ENCODE peak calls at places on chromosomes 1 and 21, in six cellular contexts. F, S, X, J, I and P are unnamed samples.
A peak's percentile ranks its signal among the peaks of the same experiment; 100 is the strongest.

GRCh38 chr1:46152021-46152420 is 19.6 kb upstream of the PIK3R3 start:
- DNase-seq in F (no peak), S (no peak), X (peak; percentile 31), J (no peak), I (no peak), P (no peak)

GRCh38 chr21:43646550-43647260 is 12.6 kb downstream of the HSF2BP start:
- DNase-seq in F (peak; percentile 55), S (peak; percentile 92), X (peak; percentile 95), J (peak; percentile 66), I (peak; percentile 96), P (peak; percentile 82)

GRCh38 chr1:8417625-8418024 is 99.7 kb downstream of the SLC45A1 start:
- DNase-seq in F (no peak), S (no peak), X (no peak), J (no peak), I (no peak), P (no peak)

GRCh38 chr21:15445327-15445726 is 284.5 kb upstream of the USP25 start:
- DNase-seq in F (no peak), S (no peak), X (no peak), J (no peak), I (no peak), P (peak; percentile 33)

GRCh38 chr1:51818487-51818886 is 60.0 kb downstream of the NRDC start:
- DNase-seq in F (no peak), S (no peak), X (no peak), J (no peak), I (no peak), P (no peak)

GRCh38 chr1:167720965-167721616 is 691 bp upstream of the MPZL1 start:
- DNase-seq in F (no peak), S (peak; percentile 58), X (peak; percentile 68), J (no peak), I (no peak), P (peak; percentile 28)

GRCh38 chr1:17370618-17371017 is 1.4 kb upstream of the PADI6 start:
- DNase-seq in F (no peak), S (no peak), X (peak; percentile 61), J (no peak), I (no peak), P (no peak)

GRCh38 chr1:160460683-160461287 is 60.4 kb downstream of the VANGL2 start:
- DNase-seq in F (no peak), S (no peak), X (no peak), J (no peak), I (no peak), P (no peak)

GRCh38 chr21:35624896-35625295 is 435.4 kb downstream of the SETD4 start:
- DNase-seq in F (no peak), S (no peak), X (no peak), J (no peak), I (no peak), P (no peak)

GRCh38 chr1:30171956-30172694 is 551.3 kb downstream of the MATN1 start:
- DNase-seq in F (no peak), S (no peak), X (no peak), J (no peak), I (no peak), P (no peak)

GRCh38 chr1:15058261-15058660 is 95.3 kb upstream of the TMEM51 start:
- DNase-seq in F (no peak), S (no peak), X (no peak), J (no peak), I (no peak), P (no peak)

GRCh38 chr1:201245082-201245481 is 38.2 kb upstream of the PKP1 start:
- DNase-seq in F (no peak), S (no peak), X (no peak), J (no peak), I (no peak), P (no peak)

GRCh38 chr1:94693029-94693428 is 127.1 kb upstream of the SLC44A3 start:
- DNase-seq in F (no peak), S (no peak), X (no peak), J (no peak), I (no peak), P (no peak)

GRCh38 chr21:41861987-41862386 is 17.2 kb downstream of the PRDM15 start:
- DNase-seq in F (peak; percentile 74), S (no peak), X (no peak), J (no peak), I (no peak), P (no peak)

GRCh38 chr1:182809414-182809957 is 19.9 kb downstream of the NPL start:
- DNase-seq in F (no peak), S (no peak), X (peak; percentile 44), J (no peak), I (no peak), P (no peak)

GRCh38 chr1:12578860-12579422 is 39.1 kb downstream of the DHRS3 start:
- DNase-seq in F (no peak), S (no peak), X (no peak), J (no peak), I (no peak), P (no peak)

GRCh38 chr1:31669786-31670582 is 25.3 kb upstream of the PEF1 start:
- DNase-seq in F (no peak), S (peak; percentile 85), X (peak; percentile 83), J (no peak), I (peak; percentile 91), P (no peak)

GRCh38 chr21:44987301-44987885 is 47.6 kb downstream of the SLX9 start:
- DNase-seq in F (no peak), S (peak; percentile 32), X (no peak), J (no peak), I (no peak), P (no peak)

GRCh38 chr1:5691795-5692517 is 300.3 kb downstream of the NPHP4 start:
- DNase-seq in F (no peak), S (no peak), X (no peak), J (no peak), I (no peak), P (no peak)

GRCh38 chr1:77170687-77171086 is 48.5 kb downstream of the PIGK start:
- DNase-seq in F (no peak), S (no peak), X (no peak), J (no peak), I (no peak), P (no peak)

GRCh38 chr1:54365847-54366246 is 40.3 kb downstream of the SSBP3 start:
- DNase-seq in F (no peak), S (no peak), X (no peak), J (no peak), I (no peak), P (no peak)

DNA sequence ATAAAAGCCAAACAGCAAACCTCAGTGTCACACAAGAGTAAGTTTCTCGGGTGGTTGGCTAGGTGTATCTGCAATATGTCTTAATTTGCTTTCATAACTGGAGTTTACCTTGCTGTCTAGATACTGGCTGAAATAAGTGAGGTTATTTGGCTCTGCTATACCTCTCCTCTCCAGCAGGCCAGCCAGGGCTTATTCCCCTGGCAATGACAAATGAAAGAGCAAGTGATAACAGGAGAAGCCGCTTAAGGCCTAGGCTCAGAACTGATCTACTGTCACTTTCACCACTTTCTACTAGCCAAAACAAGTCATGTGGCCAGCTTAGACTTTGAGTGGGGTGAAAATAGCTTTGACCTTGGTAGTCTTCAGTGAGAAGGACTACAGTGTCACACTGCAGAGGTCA is 4.8 kb upstream of the RPE65 start:
- DNase-seq in F (no peak), S (no peak), X (peak; percentile 28), J (no peak), I (no peak), P (no peak)
- TF ChIP-seq CTCF in F (no peak), S (no peak), X (peak; percentile 23), J (no peak), I (no peak), P (no peak)

GRCh38 chr1:239233626-239234025 is 152.7 kb upstream of the CHRM3 start:
- DNase-seq in F (no peak), S (no peak), X (peak; percentile 25), J (no peak), I (no peak), P (no peak)

GRCh38 chr1:239240736-239241135 is 145.6 kb upstream of the CHRM3 start:
- DNase-seq in F (no peak), S (no peak), X (no peak), J (no peak), I (no peak), P (no peak)

GRCh38 chr1:239242404-239242803 is 144.0 kb upstream of the CHRM3 start:
- DNase-seq in F (no peak), S (no peak), X (no peak), J (no peak), I (no peak), P (no peak)

GRCh38 chr1:239239529-239239928 is 146.8 kb upstream of the CHRM3 start:
- DNase-seq in F (no peak), S (no peak), X (no peak), J (no peak), I (no peak), P (no peak)

GRCh38 chr1:239237912-239238311 is 148.5 kb upstream of the CHRM3 start:
- DNase-seq in F (no peak), S (no peak), X (no peak), J (no peak), I (no peak), P (no peak)
- TF ChIP-seq CTCF in F (no peak), S (no peak), X (no peak), J (no peak), I (no peak), P (no peak)

DNA sequence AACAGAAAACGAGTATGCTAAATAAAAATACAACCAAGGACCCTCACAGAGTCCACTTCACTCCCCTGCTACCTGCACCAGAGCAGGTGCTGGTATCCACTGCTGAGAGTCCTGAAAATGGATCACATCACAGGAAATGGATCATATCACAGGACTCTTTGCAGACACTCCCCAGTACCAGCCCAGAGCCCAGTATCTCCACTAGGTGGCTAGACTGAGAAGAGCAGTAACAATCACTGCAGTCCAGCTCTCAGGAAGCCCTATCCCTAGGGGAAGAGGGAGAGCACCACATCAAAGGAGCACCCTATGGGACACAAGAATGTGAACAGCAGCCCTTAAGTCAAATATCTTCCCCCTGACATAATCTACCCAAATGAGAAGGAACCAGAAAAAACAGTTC is 28.0 kb downstream of the AGBL4 start:
- DNase-seq in F (no peak), S (no peak), X (peak; percentile 1), J (no peak), I (no peak), P (no peak)
- TF ChIP-seq CTCF in F (no peak), S (no peak), X (no peak), J (no peak), I (no peak), P (no peak)

GRCh38 chr1:222105861-222106260 is 364.0 kb upstream of the DUSP10 start:
- DNase-seq in F (no peak), S (no peak), X (no peak), J (no peak), I (no peak), P (no peak)

GRCh38 chr1:222106369-222106768 is 364.5 kb upstream of the DUSP10 start:
- DNase-seq in F (no peak), S (no peak), X (no peak), J (no peak), I (no peak), P (no peak)

GRCh38 chr1:222104097-222104496 is 362.2 kb upstream of the DUSP10 start:
- DNase-seq in F (no peak), S (no peak), X (no peak), J (no peak), I (no peak), P (no peak)

GRCh38 chr1:222104661-222105392 is 362.9 kb upstream of the DUSP10 start:
- DNase-seq in F (no peak), S (no peak), X (no peak), J (no peak), I (no peak), P (no peak)

DNA sequence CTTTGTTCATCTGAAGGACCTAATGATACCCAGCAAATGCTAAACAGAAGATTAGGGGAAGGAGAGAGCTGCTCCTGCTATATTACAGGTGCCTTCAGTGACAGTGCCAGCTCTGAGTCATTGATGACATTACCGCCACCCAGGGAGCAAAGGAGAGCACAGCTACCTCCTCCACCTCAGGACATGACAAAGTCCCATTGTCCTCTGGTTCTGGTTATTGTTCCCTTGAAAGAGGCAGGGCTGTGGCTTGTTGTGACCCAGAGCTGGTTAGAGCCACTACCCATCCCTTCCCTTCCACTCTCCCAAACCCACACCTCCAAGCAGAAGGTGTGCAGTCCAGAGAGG is 363.5 kb upstream of the DUSP10 start:
- DNase-seq in F (no peak), S (no peak), X (no peak), J (no peak), I (no peak), P (no peak)
- TF ChIP-seq CTCF in F (peak; percentile 23), S (no peak), X (no peak), J (no peak), I (no peak), P (no peak)